ENCODE peak calls at places on chromosomes 11 and 22, in seven cellular contexts. One of them, this sample, is unnamed.

GRCh38 chr11:17753641-17754040 is 19.1 kb downstream of the KCNC1 start:
- DNase-seq in K562: no peak
- DNase-seq in body of pancreas: no peak
- DNase-seq in A549: no peak
- DNase-seq in Peyer's patch: no peak
- DNase-seq in heart left ventricle: peak
- DNase-seq in gastrocnemius medialis: no peak
- DNase-seq in this sample: no peak

GRCh38 chr11:12160680-12161079 is 50.3 kb downstream of the MICAL2 start:
- DNase-seq in A549: no peak
- DNase-seq in gastrocnemius medialis: no peak
- DNase-seq in K562: no peak
- DNase-seq in Peyer's patch: no peak
- DNase-seq in heart left ventricle: no peak
- DNase-seq in body of pancreas: no peak
- DNase-seq in this sample: no peak

GRCh38 chr22:11066458-11067285 is 4461.3 kb upstream of the OR11H1 start:
- DNase-seq in heart left ventricle: no peak
- DNase-seq in A549: no peak
- DNase-seq in K562: peak
- DNase-seq in gastrocnemius medialis: no peak
- DNase-seq in Peyer's patch: peak
- DNase-seq in body of pancreas: no peak
- DNase-seq in this sample: no peak

GRCh38 chr11:70854891-70855556 is 397.4 kb downstream of the SHANK2 start:
- DNase-seq in K562: no peak
- DNase-seq in body of pancreas: peak
- DNase-seq in Peyer's patch: no peak
- DNase-seq in heart left ventricle: no peak
- DNase-seq in A549: no peak
- DNase-seq in gastrocnemius medialis: no peak
- DNase-seq in this sample: no peak

GRCh38 chr11:74701351-74701750 is 29.9 kb downstream of the CHRDL2 start:
- DNase-seq in heart left ventricle: no peak
- DNase-seq in K562: peak
- DNase-seq in A549: peak
- DNase-seq in Peyer's patch: no peak
- DNase-seq in gastrocnemius medialis: no peak
- DNase-seq in body of pancreas: no peak
- DNase-seq in this sample: no peak

GRCh38 chr22:39565414-39565944 is 5.1 kb upstream of the CACNA1I start:
- DNase-seq in K562: no peak
- DNase-seq in A549: no peak
- DNase-seq in Peyer's patch: no peak
- DNase-seq in heart left ventricle: no peak
- DNase-seq in body of pancreas: no peak
- DNase-seq in gastrocnemius medialis: no peak
- DNase-seq in this sample: no peak

GRCh38 chr22:17138451-17139042 is 17.4 kb upstream of the TMEM121B start:
- DNase-seq in body of pancreas: no peak
- DNase-seq in gastrocnemius medialis: no peak
- DNase-seq in K562: no peak
- DNase-seq in A549: no peak
- DNase-seq in Peyer's patch: peak
- DNase-seq in heart left ventricle: no peak
- DNase-seq in this sample: no peak

GRCh38 chr11:111918390-111919256 is at the start of gene C11orf52:
- DNase-seq in body of pancreas: peak
- DNase-seq in heart left ventricle: peak
- DNase-seq in Peyer's patch: peak
- DNase-seq in K562: peak
- DNase-seq in gastrocnemius medialis: peak
- DNase-seq in A549: no peak
- DNase-seq in this sample: no peak

GRCh38 chr11:66081505-66081904 is 11.4 kb downstream of the PACS1 start:
- DNase-seq in body of pancreas: peak
- DNase-seq in K562: peak
- DNase-seq in heart left ventricle: peak
- DNase-seq in gastrocnemius medialis: peak
- DNase-seq in Peyer's patch: no peak
- DNase-seq in A549: no peak
- DNase-seq in this sample: no peak
- TF ChIP-seq POLR2A in body of pancreas: no peak
- TF ChIP-seq POLR2A in K562: no peak
- TF ChIP-seq POLR2A in heart left ventricle: no peak
- TF ChIP-seq POLR2A in gastrocnemius medialis: no peak
- TF ChIP-seq POLR2A in Peyer's patch: no peak
- TF ChIP-seq POLR2A in A549: no peak
- TF ChIP-seq POLR2A in this sample: no peak

DNA sequence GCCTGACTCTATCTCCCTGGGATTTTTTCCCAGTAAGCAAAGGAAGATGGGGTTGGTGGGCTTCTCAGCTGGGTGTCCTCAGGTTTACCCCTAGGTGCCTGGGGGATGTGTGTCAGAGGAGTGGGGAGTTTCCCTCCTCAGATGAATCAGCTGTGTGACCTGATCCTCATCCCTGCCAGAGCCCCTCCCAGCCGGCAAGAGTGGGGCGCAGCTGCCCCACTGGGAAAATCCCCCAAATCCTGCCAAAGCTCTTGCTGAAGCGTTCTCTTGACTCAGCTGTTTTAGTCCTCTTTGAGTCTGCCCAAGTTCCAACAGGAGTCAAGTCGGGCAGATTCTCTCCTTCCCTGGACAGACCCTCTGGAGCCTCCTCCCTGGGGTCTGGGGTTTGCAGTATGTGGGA is 6.0 kb downstream of the C11orf68 start:
- DNase-seq in heart left ventricle: no peak
- DNase-seq in A549: peak
- DNase-seq in body of pancreas: no peak
- DNase-seq in gastrocnemius medialis: no peak
- DNase-seq in K562: no peak
- DNase-seq in Peyer's patch: no peak
- DNase-seq in this sample: no peak
- TF ChIP-seq POLR2A in heart left ventricle: no peak
- TF ChIP-seq POLR2A in A549: no peak
- TF ChIP-seq POLR2A in body of pancreas: no peak
- TF ChIP-seq POLR2A in gastrocnemius medialis: no peak
- TF ChIP-seq POLR2A in K562: no peak
- TF ChIP-seq POLR2A in Peyer's patch: no peak
- TF ChIP-seq POLR2A in this sample: no peak

GRCh38 chr11:95089620-95090542 is at the start of gene ENDOD1:
- DNase-seq in Peyer's patch: peak
- DNase-seq in gastrocnemius medialis: peak
- DNase-seq in K562: peak
- DNase-seq in A549: peak
- DNase-seq in heart left ventricle: peak
- DNase-seq in body of pancreas: peak
- DNase-seq in this sample: peak
- TF ChIP-seq POLR2A in Peyer's patch: peak
- TF ChIP-seq POLR2A in gastrocnemius medialis: peak
- TF ChIP-seq POLR2A in K562: no peak
- TF ChIP-seq POLR2A in A549: peak
- TF ChIP-seq POLR2A in heart left ventricle: no peak
- TF ChIP-seq POLR2A in body of pancreas: peak
- TF ChIP-seq POLR2A in this sample: peak

GRCh38 chr11:101008961-101009684 is 120.5 kb downstream of the PGR start:
- DNase-seq in body of pancreas: no peak
- DNase-seq in Peyer's patch: no peak
- DNase-seq in A549: no peak
- DNase-seq in gastrocnemius medialis: no peak
- DNase-seq in heart left ventricle: no peak
- DNase-seq in K562: no peak
- DNase-seq in this sample: no peak

GRCh38 chr11:100999756-101000155 is 129.9 kb downstream of the PGR start:
- DNase-seq in body of pancreas: no peak
- DNase-seq in gastrocnemius medialis: no peak
- DNase-seq in Peyer's patch: no peak
- DNase-seq in A549: no peak
- DNase-seq in heart left ventricle: no peak
- DNase-seq in K562: no peak
- DNase-seq in this sample: no peak

DNA sequence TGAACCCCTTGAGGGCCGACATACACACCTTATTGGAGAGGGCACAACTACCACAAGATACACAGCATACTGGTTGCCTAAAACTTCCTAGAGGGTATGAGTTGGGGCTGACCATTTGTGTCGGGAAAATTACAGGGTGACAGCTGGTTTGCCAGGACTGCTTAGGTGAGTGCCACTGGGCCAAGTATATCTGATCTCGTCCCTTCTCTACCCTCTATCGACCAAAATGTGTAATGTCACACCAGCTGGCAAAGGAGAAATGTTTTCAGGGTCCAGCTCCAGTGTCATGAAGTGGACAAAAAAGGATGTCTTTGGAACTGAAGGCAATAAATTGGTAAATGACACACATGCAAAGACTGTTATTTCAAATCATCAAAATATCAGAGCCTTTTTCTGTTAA is 126.1 kb downstream of the PGR start:
- DNase-seq in heart left ventricle: no peak
- DNase-seq in A549: peak
- DNase-seq in K562: no peak
- DNase-seq in Peyer's patch: no peak
- DNase-seq in body of pancreas: no peak
- DNase-seq in gastrocnemius medialis: no peak
- DNase-seq in this sample: no peak
- TF ChIP-seq POLR2A in heart left ventricle: no peak
- TF ChIP-seq POLR2A in A549: no peak
- TF ChIP-seq POLR2A in K562: no peak
- TF ChIP-seq POLR2A in Peyer's patch: no peak
- TF ChIP-seq POLR2A in body of pancreas: no peak
- TF ChIP-seq POLR2A in gastrocnemius medialis: no peak
- TF ChIP-seq POLR2A in this sample: no peak

GRCh38 chr22:36009085-36009484 is 19.5 kb downstream of the RBFOX2 start:
- DNase-seq in gastrocnemius medialis: no peak
- DNase-seq in Peyer's patch: no peak
- DNase-seq in A549: no peak
- DNase-seq in body of pancreas: no peak
- DNase-seq in heart left ventricle: no peak
- DNase-seq in K562: no peak
- DNase-seq in this sample: no peak
- TF ChIP-seq POLR2A in gastrocnemius medialis: no peak
- TF ChIP-seq POLR2A in Peyer's patch: no peak
- TF ChIP-seq POLR2A in A549: no peak
- TF ChIP-seq POLR2A in body of pancreas: no peak
- TF ChIP-seq POLR2A in heart left ventricle: no peak
- TF ChIP-seq POLR2A in K562: no peak
- TF ChIP-seq POLR2A in this sample: no peak

GRCh38 chr11:95790123-95790932 is at the start of gene CEP57:
- DNase-seq in gastrocnemius medialis: peak
- DNase-seq in heart left ventricle: peak
- DNase-seq in body of pancreas: peak
- DNase-seq in Peyer's patch: peak
- DNase-seq in K562: peak
- DNase-seq in A549: peak
- DNase-seq in this sample: peak
- TF ChIP-seq POLR2A in gastrocnemius medialis: peak
- TF ChIP-seq POLR2A in heart left ventricle: no peak
- TF ChIP-seq POLR2A in body of pancreas: peak
- TF ChIP-seq POLR2A in Peyer's patch: peak
- TF ChIP-seq POLR2A in K562: peak
- TF ChIP-seq POLR2A in A549: peak
- TF ChIP-seq POLR2A in this sample: peak

This sample was measured in H54.